ENCODE peak calls at places on chromosomes 6 and 20, in four cellular contexts. W is psoas muscle, L is tibial artery, D is left lung. C is an unnamed sample. For H3K4me1 and H3K36me3, the result is how much of the 10 kb centered on the place peaks cover.

GRCh38 chr20:32359633-32360332 is 1.7 kb downstream of the ASXL1 start:
- DNase-seq in W (no peak), L (no peak), D (no peak), C (no peak)

GRCh38 chr6:144999127-144999526 is 714.0 kb downstream of the UTRN start:
- DNase-seq in W (no peak), L (no peak), D (no peak), C (no peak)

GRCh38 chr6:5213851-5214507 is 46.8 kb downstream of the LYRM4 start:
- DNase-seq in W (no peak), L (no peak), D (no peak), C (peak)

GRCh38 chr6:25298508-25298834 is 19.3 kb downstream of the CARMIL1 start:
- DNase-seq in W (no peak), L (no peak), D (no peak), C (no peak)

GRCh38 chr6:111605100-111605748 is 454 bp downstream of the TRAF3IP2 start:
- DNase-seq in W (peak), L (peak), D (peak), C (no peak)

GRCh38 chr6:110398778-110399177 is 16.6 kb downstream of the DDO start:
- DNase-seq in W (no peak), L (no peak), D (no peak), C (no peak)

GRCh38 chr6:117601811-117602150 is 530 bp downstream of the GOPC start:
- DNase-seq in W (no peak), L (no peak), D (peak), C (no peak)

GRCh38 chr6:155100591-155100990 is 105.5 kb downstream of the TIAM2 start:
- DNase-seq in W (no peak), L (no peak), D (no peak), C (no peak)

GRCh38 chr20:46215913-46216707 is 92.2 kb downstream of the CDH22 start:
- DNase-seq in W (peak), L (no peak), D (no peak), C (peak)

GRCh38 chr6:70651326-70651905 is 16.3 kb upstream of the SMAP1 start:
- DNase-seq in W (no peak), L (no peak), D (no peak), C (no peak)

GRCh38 chr6:79544299-79544927 is 7.2 kb upstream of the LCA5 start:
- DNase-seq in W (no peak), L (no peak), D (no peak), C (no peak)

GRCh38 chr20:60302875-60303274 is 344.7 kb downstream of the CDH26 start:
- DNase-seq in W (no peak), L (no peak), D (no peak), C (no peak)

GRCh38 chr6:36907781-36908180 is 22.0 kb downstream of the C6orf89 start:
- DNase-seq in W (no peak), L (peak), D (no peak), C (no peak)

GRCh38 chr6:147088861-147089260 is 115.4 kb upstream of the STXBP5 start:
- DNase-seq in W (no peak), L (no peak), D (no peak), C (no peak)

GRCh38 chr6:153511896-153512496 is 380.9 kb upstream of the RGS17 start:
- DNase-seq in W (no peak), L (no peak), D (no peak), C (peak)

GRCh38 chr6:35015996-35016395 is 125.1 kb downstream of the TCP11 start:
- DNase-seq in W (no peak), L (no peak), D (no peak), C (no peak)

GRCh38 chr6:6007311-6008113 is 787 bp upstream of the NRN1 start:
- DNase-seq in W (peak), L (peak), D (no peak), C (peak)

GRCh38 chr6:52507557-52508260 is 69.2 kb downstream of the TRAM2 start:
- DNase-seq in W (no peak), L (no peak), D (no peak), C (no peak)

GRCh38 chr6:5112065-5112799 is 27.1 kb downstream of the PPP1R3G start:
- DNase-seq in W (no peak), L (no peak), D (no peak), C (no peak)

GRCh38 chr6:29941476-29941875 is 856 bp upstream of the HLA-A start:
- DNase-seq in W (no peak), L (no peak), D (no peak), C (no peak)

GRCh38 chr6:36976931-36977330 is 9.1 kb downstream of the MTCH1 start:
- DNase-seq in W (no peak), L (no peak), D (no peak), C (no peak)

GRCh38 chr6:16199792-16200191 is 38.6 kb upstream of the GMPR start:
- DNase-seq in W (no peak), L (no peak), D (no peak), C (no peak)

GRCh38 chr6:129015721-129016120 is 132.8 kb downstream of the LAMA2 start:
- DNase-seq in W (no peak), L (no peak), D (no peak), C (no peak)

GRCh38 chr6:155328539-155329459 is 14.5 kb upstream of the TFB1M start:
- DNase-seq in W (no peak), L (no peak), D (no peak), C (no peak)

GRCh38 chr20:14526891-14527290 is 189.5 kb upstream of the FLRT3 start:
- DNase-seq in W (no peak), L (no peak), D (no peak), C (no peak)

GRCh38 chr6:110646419-110646698 is 168.9 kb downstream of the CDK19 start:
- DNase-seq in W (no peak), L (no peak), D (no peak), C (no peak)

GRCh38 chr20:32911355-32911754 is 52.6 kb downstream of the EFCAB8 start:
- DNase-seq in W (peak), L (peak), D (no peak), C (no peak)

GRCh38 chr20:41287327-41287726 is 30.2 kb downstream of the ZHX3 start:
- DNase-seq in W (no peak), L (no peak), D (no peak), C (no peak)

GRCh38 chr6:132725947-132726607 is 12.2 kb upstream of the VNN1 start:
- DNase-seq in W (no peak), L (no peak), D (no peak), C (no peak)

GRCh38 chr6:118574051-118574865 is 26.2 kb downstream of the PLN start:
- DNase-seq in W (no peak), L (no peak), D (no peak), C (no peak)

GRCh38 chr6:110652520-110652919 is 162.7 kb downstream of the CDK19 start:
- DNase-seq in W (no peak), L (no peak), D (no peak), C (no peak)

GRCh38 chr6:157982580-157983438 is 1.1 kb downstream of the SYNJ2 start:
- DNase-seq in W (no peak), L (peak), D (peak), C (no peak)

GRCh38 chr20:22775671-22776139 is 191.3 kb upstream of the FOXA2 start:
- DNase-seq in W (no peak), L (no peak), D (no peak), C (no peak)

GRCh38 chr6:139982652-139983051 is 608.2 kb upstream of the CITED2 start:
- DNase-seq in W (no peak), L (no peak), D (no peak), C (peak)

GRCh38 chr20:53760025-53760441 is 166.4 kb upstream of the ZNF217 start:
- DNase-seq in W (no peak), L (no peak), D (no peak), C (no peak)

GRCh38 chr6:27406085-27406484 is 17.5 kb downstream of the ZNF391 start:
- DNase-seq in W (no peak), L (no peak), D (no peak), C (no peak)

DNA sequence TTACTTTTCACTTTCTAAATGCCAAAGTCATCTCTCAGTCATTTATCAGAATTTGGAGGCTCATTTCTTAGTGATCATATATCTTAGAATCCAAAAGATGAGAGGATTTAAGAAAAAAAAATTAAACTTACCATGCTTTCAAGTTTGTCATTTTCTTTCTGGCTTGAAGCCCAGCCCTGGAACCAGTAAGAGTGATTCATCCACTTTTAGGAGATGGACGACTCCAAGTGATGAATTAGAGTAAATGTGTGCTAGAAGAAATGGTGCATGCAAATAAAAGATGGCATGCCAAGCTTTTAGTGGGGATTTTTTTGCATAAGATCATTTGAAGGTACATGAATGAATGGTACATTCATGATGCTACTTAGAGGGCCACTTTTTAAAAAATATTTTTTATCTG is 20.1 kb downstream of the PLCB1 start:
- DNase-seq in W (no peak), L (no peak), D (no peak), C (no peak)
- H3K4me1 ChIP-seq in W (half or more), L (half or more), D (under half), C (under half)

DNA sequence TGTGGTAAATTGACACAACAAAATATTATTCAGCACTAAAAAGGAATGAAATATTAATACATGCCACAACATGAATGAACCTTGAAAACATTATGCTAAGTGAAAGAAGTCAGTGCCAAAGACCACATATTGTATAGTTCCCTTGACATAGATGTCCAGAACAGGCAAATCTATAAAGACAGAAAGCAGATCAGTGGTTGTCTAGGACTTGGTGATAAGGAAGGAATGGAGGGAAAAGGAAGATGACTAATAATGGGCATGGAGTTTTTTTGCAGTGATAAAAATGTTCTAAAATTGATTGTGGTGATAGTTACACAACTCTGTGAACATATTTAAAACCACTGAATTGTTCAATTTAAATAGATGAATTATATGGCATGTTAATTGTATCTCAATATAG is 32.5 kb downstream of the TBX18 start:
- DNase-seq in W (no peak), L (no peak), D (no peak), C (no peak)
- H3K36me3 ChIP-seq in W (under half), L (under half), D (under half), C (under half)

DNA sequence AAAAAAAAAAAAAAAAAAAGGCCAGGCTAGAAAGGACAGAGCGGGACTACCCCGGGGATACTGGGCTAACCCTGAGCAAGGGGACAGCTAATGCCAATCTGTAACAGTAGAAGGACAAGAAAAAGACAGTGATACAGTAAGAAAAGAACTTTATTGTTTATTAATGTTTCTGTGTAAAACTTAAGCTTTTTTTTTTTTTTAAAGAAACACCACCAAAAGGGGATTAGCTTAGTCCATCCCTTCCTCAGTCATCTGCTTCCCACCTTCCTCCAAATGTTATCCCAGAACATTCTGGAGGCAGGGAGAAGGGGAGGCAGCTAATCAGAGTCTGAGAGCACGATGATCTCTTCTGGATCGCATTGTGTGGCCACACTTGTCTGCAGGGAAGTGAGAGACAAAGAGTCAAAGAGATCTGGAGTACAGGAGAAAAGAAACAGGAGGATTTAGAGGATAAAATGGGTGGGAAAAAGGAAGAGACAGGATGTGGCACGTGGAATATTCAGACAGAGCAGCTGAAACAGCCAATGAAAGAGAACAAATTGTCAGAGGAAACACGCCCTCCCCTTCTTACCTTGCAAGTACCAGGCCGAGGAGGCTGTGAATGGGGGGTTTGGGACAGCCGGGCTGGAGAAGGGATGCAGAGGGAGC is 1.0 kb upstream of the ZBTB22 start:
- DNase-seq in W (no peak), L (no peak), D (no peak), C (no peak)
- H3K4me1 ChIP-seq in W (half or more), L (half or more), D (under half), C (under half)

GRCh38 chr6:85065831-85066230 is 301.4 kb upstream of the TBX18 start:
- DNase-seq in W (no peak), L (no peak), D (no peak), C (no peak)

GRCh38 chr6:85066270-85066669 is 301.9 kb upstream of the TBX18 start:
- DNase-seq in W (no peak), L (no peak), D (no peak), C (no peak)

GRCh38 chr6:85068221-85068620 is 303.8 kb upstream of the TBX18 start:
- DNase-seq in W (no peak), L (no peak), D (no peak), C (no peak)

GRCh38 chr6:85062884-85063283 is 298.5 kb upstream of the TBX18 start:
- DNase-seq in W (no peak), L (no peak), D (no peak), C (no peak)

DNA sequence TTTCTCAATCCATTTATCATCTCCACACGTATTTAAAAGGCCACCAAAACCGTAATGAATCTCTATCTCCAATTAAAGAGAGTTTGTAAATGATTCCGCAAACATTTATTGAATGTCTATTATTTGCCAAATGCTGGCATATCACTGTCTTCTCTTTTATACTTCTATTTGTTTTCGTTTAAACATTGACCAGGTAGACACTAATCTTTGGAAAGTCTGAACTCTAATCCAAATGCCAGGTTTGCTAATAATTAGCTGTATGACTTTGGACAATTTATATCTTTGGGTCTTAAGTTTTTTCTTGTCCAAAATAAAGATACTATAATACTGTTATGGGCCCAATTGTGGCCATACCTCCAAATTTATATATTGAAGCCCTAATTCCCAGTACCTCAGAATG is 299.2 kb upstream of the TBX18 start:
- DNase-seq in W (no peak), L (no peak), D (no peak), C (no peak)
- H3K36me3 ChIP-seq in W (under half), L (under half), D (under half), C (under half)

GRCh38 chr6:14720411-14721102 is 525.3 kb upstream of the JARID2 start:
- DNase-seq in W (no peak), L (no peak), D (no peak), C (no peak)

GRCh38 chr6:14717307-14717706 is 528.6 kb upstream of the JARID2 start:
- DNase-seq in W (no peak), L (no peak), D (no peak), C (no peak)

GRCh38 chr6:14716499-14717146 is 529.2 kb upstream of the JARID2 start:
- DNase-seq in W (no peak), L (no peak), D (no peak), C (no peak)

GRCh38 chr6:14721103-14721758 is 524.6 kb upstream of the JARID2 start:
- DNase-seq in W (no peak), L (no peak), D (no peak), C (no peak)

DNA sequence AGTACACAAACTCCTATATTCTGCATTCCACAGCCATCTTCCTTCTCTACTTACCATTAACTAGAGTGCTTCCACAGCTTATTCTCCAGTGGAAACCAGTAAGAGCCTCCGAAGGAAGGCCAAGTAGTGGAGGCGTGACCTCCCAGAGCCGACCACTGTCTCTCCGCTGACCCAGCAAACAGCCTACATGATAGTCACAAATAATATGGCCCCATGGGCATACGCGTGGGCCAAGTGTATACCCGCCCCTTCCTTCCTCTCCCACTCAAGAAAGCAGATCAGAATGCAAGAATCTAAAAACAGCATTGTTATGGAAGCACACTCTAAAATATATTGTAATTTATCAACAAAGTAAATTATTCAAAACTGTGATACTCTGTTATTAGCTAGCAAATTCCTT is 526.6 kb upstream of the JARID2 start:
- DNase-seq in W (no peak), L (no peak), D (no peak), C (no peak)
- H3K4me1 ChIP-seq in W (under half), L (under half), D (under half), C (under half)

DNA sequence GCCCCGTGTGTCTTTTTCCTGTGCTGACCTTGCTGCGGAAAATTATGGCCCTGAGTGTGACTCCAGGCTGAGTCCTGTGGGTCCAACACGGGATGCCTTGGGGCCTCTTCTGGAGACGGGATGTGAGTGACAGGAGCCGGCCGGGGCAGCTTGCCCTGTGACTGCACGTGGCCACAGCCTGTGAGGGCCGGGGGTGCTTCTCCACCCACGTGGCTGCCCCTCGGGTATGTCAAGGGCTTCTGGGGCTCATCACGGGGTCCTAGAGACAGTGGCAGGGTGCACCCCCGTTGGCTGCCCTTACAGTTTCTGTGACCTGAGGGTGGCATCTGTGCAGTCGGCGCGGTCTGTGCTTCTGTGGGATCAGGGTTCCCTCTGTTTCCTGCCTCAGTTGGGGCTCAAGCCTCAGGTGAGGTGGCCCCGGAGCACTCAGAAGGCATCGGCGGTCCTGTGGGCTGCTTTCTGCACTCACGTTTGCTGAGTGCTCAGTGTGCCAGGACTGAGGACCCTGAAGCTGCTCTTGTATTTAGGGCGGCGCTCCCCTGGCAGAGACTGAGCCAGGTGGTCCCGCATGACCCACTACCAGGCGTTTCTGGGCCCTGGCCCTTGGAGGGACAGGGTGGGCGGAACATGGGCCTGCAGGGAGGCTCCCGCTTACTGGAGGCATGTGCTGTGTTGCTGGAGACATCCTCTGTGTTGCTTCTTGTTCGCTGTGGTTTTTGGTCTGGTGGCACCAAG is 5.4 kb downstream of the RTEL1 start:
- DNase-seq in W (no peak), L (no peak), D (peak), C (no peak)
- H3K36me3 ChIP-seq in W (half or more), L (under half), D (half or more), C (half or more)

GRCh38 chr20:47780990-47781389 is 4.3 kb downstream of the SULF2 start:
- DNase-seq in W (no peak), L (no peak), D (no peak), C (no peak)
- H3K4me1 ChIP-seq in W (under half), L (under half), D (under half), C (under half)

C was measured in BE2C.